ENCODE peak calls at places on chromosomes 12 and 14, in five cellular contexts. O, N, R, S and W are unnamed samples.

GRCh38 chr12:126667340-126667739 is 1599.6 kb upstream of the TMEM132C start:
- DNase-seq in S (no peak), R (no peak), O (no peak), N (no peak), W (no peak)

GRCh38 chr12:48390026-48390425 is 39.3 kb upstream of the ZNF641 start:
- DNase-seq in R (no peak), S (no peak), O (no peak), N (no peak), W (no peak)

GRCh38 chr12:27549231-27549800 is 25.3 kb downstream of the PPFIBP1 start:
- DNase-seq in S (no peak), N (no peak), O (no peak), R (no peak), W (no peak)

GRCh38 chr14:23866269-23866668 is 87.3 kb upstream of the DHRS4 start:
- DNase-seq in R (no peak), N (no peak), S (no peak), O (no peak), W (no peak)

GRCh38 chr12:124698211-124698997 is 131.0 kb upstream of the NCOR2 start:
- DNase-seq in R (no peak), O (no peak), N (no peak), S (no peak), W (no peak)

GRCh38 chr12:65232490-65233077 is 45.9 kb upstream of the MSRB3 start:
- DNase-seq in R (peak; percentile 14), N (no peak), O (no peak), S (no peak), W (peak; percentile 8)

GRCh38 chr14:63088865-63089264 is 43.6 kb upstream of the KCNH5 start:
- DNase-seq in O (no peak), N (no peak), S (no peak), R (no peak), W (peak; percentile 95)

GRCh38 chr12:100253437-100253836 is 13.4 kb downstream of the DEPDC4 start:
- DNase-seq in N (no peak), S (no peak), R (no peak), O (no peak), W (no peak)

GRCh38 chr12:80937391-80938238 is at the start of gene LIN7A:
- DNase-seq in O (no peak), R (no peak), S (peak; percentile 29), N (no peak), W (peak; percentile 90)

GRCh38 chr12:110079477-110080400 is 31.4 kb upstream of the C12orf76 start:
- DNase-seq in N (peak; percentile 40), S (peak; percentile 34), O (peak; percentile 52), R (peak; percentile 92), W (no peak)

GRCh38 chr14:94640721-94641631 is 28.8 kb downstream of the SERPINA3 start:
- DNase-seq in N (no peak), O (no peak), S (no peak), R (no peak), W (no peak)

GRCh38 chr12:103930787-103931536 is 752 bp downstream of the HSP90B1 start:
- DNase-seq in S (peak; percentile 35), N (no peak), O (no peak), R (peak; percentile 14), W (no peak)

GRCh38 chr12:25705256-25705655 is 152.2 kb upstream of the LMNTD1 start:
- DNase-seq in R (no peak), S (no peak), N (no peak), O (no peak), W (no peak)

GRCh38 chr14:95097385-95097784 is 59.9 kb downstream of the DICER1 start:
- DNase-seq in O (no peak), S (no peak), R (no peak), N (no peak), W (no peak)

GRCh38 chr14:103520657-103521437 is 1.8 kb downstream of the CKB start:
- DNase-seq in N (peak; percentile 35), S (peak; percentile 84), R (peak; percentile 65), O (peak; percentile 65), W (peak; percentile 89)

GRCh38 chr14:53957739-53958138 is 1.1 kb upstream of the BMP4 start:
- DNase-seq in S (no peak), O (no peak), R (no peak), N (no peak), W (no peak)

GRCh38 chr14:103725001-103725682 is 9.5 kb downstream of the ZFYVE21 start:
- DNase-seq in S (no peak), O (no peak), N (no peak), R (no peak), W (no peak)

GRCh38 chr12:12214635-12215131 is 52.2 kb downstream of the LRP6 start:
- DNase-seq in R (no peak), O (no peak), S (no peak), N (no peak), W (no peak)

GRCh38 chr14:70317969-70318634 is 41.4 kb downstream of the COX16 start:
- DNase-seq in N (no peak), R (no peak), S (no peak), O (no peak), W (peak; percentile 16)

GRCh38 chr14:68734231-68734732 is 58.6 kb downstream of the ZFP36L1 start:
- DNase-seq in R (peak; percentile 54), S (no peak), O (no peak), N (peak; percentile 38), W (no peak)